ENCODE peak calls at places on chromosomes 13 and 19, in five cellular contexts. One of them, this sample, is unnamed.

GRCh38 chr19:5330307-5330720 is 10.3 kb downstream of the PTPRS start:
- DNase-seq in heart right ventricle: no peak
- DNase-seq in NCI-H345: no peak
- DNase-seq in activated naive CD8-positive, alpha-beta T cell treated with anti-CD3 and anti-CD28 coated beads for 36 hours: no peak
- DNase-seq in M059J: no peak
- DNase-seq in this sample: no peak

GRCh38 chr19:7292950-7293794 is 1.0 kb downstream of the INSR start:
- DNase-seq in heart right ventricle: peak; percentile 34
- DNase-seq in NCI-H345: peak; percentile 8
- DNase-seq in activated naive CD8-positive, alpha-beta T cell treated with anti-CD3 and anti-CD28 coated beads for 36 hours: peak; percentile 6
- DNase-seq in M059J: no peak
- DNase-seq in this sample: no peak

GRCh38 chr19:46297700-46298476 is 1.0 kb downstream of the HIF3A start:
- DNase-seq in heart right ventricle: peak; percentile 85
- DNase-seq in NCI-H345: peak; percentile 15
- DNase-seq in activated naive CD8-positive, alpha-beta T cell treated with anti-CD3 and anti-CD28 coated beads for 36 hours: no peak
- DNase-seq in M059J: no peak
- DNase-seq in this sample: no peak

GRCh38 chr13:39918837-39919236 is 263.4 kb downstream of the COG6 start:
- DNase-seq in heart right ventricle: no peak
- DNase-seq in NCI-H345: no peak
- DNase-seq in activated naive CD8-positive, alpha-beta T cell treated with anti-CD3 and anti-CD28 coated beads for 36 hours: no peak
- DNase-seq in M059J: no peak
- DNase-seq in this sample: no peak

GRCh38 chr19:913080-913748 is at the start of gene R3HDM4:
- DNase-seq in heart right ventricle: peak; percentile 82
- DNase-seq in NCI-H345: peak; percentile 71
- DNase-seq in activated naive CD8-positive, alpha-beta T cell treated with anti-CD3 and anti-CD28 coated beads for 36 hours: peak; percentile 88
- DNase-seq in M059J: peak; percentile 55
- DNase-seq in this sample: peak; percentile 20

GRCh38 chr13:52353116-52353718 is 52.8 kb downstream of the THSD1 start:
- DNase-seq in heart right ventricle: no peak
- DNase-seq in NCI-H345: no peak
- DNase-seq in activated naive CD8-positive, alpha-beta T cell treated with anti-CD3 and anti-CD28 coated beads for 36 hours: no peak
- DNase-seq in M059J: peak; percentile 41
- DNase-seq in this sample: no peak

GRCh38 chr19:17103177-17103576 is 27.6 kb downstream of the MYO9B start:
- DNase-seq in heart right ventricle: no peak
- DNase-seq in NCI-H345: no peak
- DNase-seq in activated naive CD8-positive, alpha-beta T cell treated with anti-CD3 and anti-CD28 coated beads for 36 hours: no peak
- DNase-seq in M059J: peak; percentile 46
- DNase-seq in this sample: no peak

GRCh38 chr13:75312884-75313520 is 169.0 kb downstream of the TBC1D4 start:
- DNase-seq in heart right ventricle: no peak
- DNase-seq in NCI-H345: no peak
- DNase-seq in activated naive CD8-positive, alpha-beta T cell treated with anti-CD3 and anti-CD28 coated beads for 36 hours: peak; percentile 64
- DNase-seq in M059J: peak; percentile 3
- DNase-seq in this sample: no peak

GRCh38 chr13:47294691-47295090 is 397.8 kb upstream of the HTR2A start:
- DNase-seq in heart right ventricle: no peak
- DNase-seq in NCI-H345: no peak
- DNase-seq in activated naive CD8-positive, alpha-beta T cell treated with anti-CD3 and anti-CD28 coated beads for 36 hours: no peak
- DNase-seq in M059J: no peak
- DNase-seq in this sample: no peak

GRCh38 chr13:45700971-45701900 is 884 bp upstream of the CBY2 start:
- DNase-seq in heart right ventricle: no peak
- DNase-seq in NCI-H345: no peak
- DNase-seq in activated naive CD8-positive, alpha-beta T cell treated with anti-CD3 and anti-CD28 coated beads for 36 hours: no peak
- DNase-seq in M059J: no peak
- DNase-seq in this sample: no peak

GRCh38 chr19:10861118-10861651 is 10.2 kb upstream of the CARM1 start:
- DNase-seq in heart right ventricle: no peak
- DNase-seq in NCI-H345: no peak
- DNase-seq in activated naive CD8-positive, alpha-beta T cell treated with anti-CD3 and anti-CD28 coated beads for 36 hours: no peak
- DNase-seq in M059J: peak; percentile 52
- DNase-seq in this sample: no peak

GRCh38 chr19:46115396-46116109 is 8.9 kb downstream of the IGFL3 start:
- DNase-seq in heart right ventricle: no peak
- DNase-seq in NCI-H345: no peak
- DNase-seq in activated naive CD8-positive, alpha-beta T cell treated with anti-CD3 and anti-CD28 coated beads for 36 hours: peak; percentile 76
- DNase-seq in M059J: peak; percentile 88
- DNase-seq in this sample: no peak

GRCh38 chr19:31529121-31529520 is 179.9 kb upstream of the TSHZ3 start:
- DNase-seq in heart right ventricle: no peak
- DNase-seq in NCI-H345: no peak
- DNase-seq in activated naive CD8-positive, alpha-beta T cell treated with anti-CD3 and anti-CD28 coated beads for 36 hours: no peak
- DNase-seq in M059J: peak; percentile 7
- DNase-seq in this sample: no peak

GRCh38 chr19:2494084-2494446 is 18.1 kb downstream of the GADD45B start:
- DNase-seq in heart right ventricle: no peak
- DNase-seq in NCI-H345: no peak
- DNase-seq in activated naive CD8-positive, alpha-beta T cell treated with anti-CD3 and anti-CD28 coated beads for 36 hours: no peak
- DNase-seq in M059J: peak; percentile 56
- DNase-seq in this sample: no peak

GRCh38 chr19:49988433-49988832 is 27.5 kb upstream of the SIGLEC11 start:
- DNase-seq in heart right ventricle: no peak
- DNase-seq in NCI-H345: no peak
- DNase-seq in activated naive CD8-positive, alpha-beta T cell treated with anti-CD3 and anti-CD28 coated beads for 36 hours: no peak
- DNase-seq in M059J: peak; percentile 83
- DNase-seq in this sample: no peak

GRCh38 chr13:25180795-25181537 is 8.9 kb upstream of the AMER2 start:
- DNase-seq in heart right ventricle: no peak
- DNase-seq in NCI-H345: no peak
- DNase-seq in activated naive CD8-positive, alpha-beta T cell treated with anti-CD3 and anti-CD28 coated beads for 36 hours: no peak
- DNase-seq in M059J: no peak
- DNase-seq in this sample: no peak

GRCh38 chr19:17347361-17347760 is 10.0 kb downstream of the GTPBP3 start:
- DNase-seq in heart right ventricle: no peak
- DNase-seq in NCI-H345: no peak
- DNase-seq in activated naive CD8-positive, alpha-beta T cell treated with anti-CD3 and anti-CD28 coated beads for 36 hours: no peak
- DNase-seq in M059J: peak; percentile 59
- DNase-seq in this sample: no peak

GRCh38 chr19:4297901-4298771 is 4.1 kb downstream of the TMIGD2 start:
- DNase-seq in heart right ventricle: no peak
- DNase-seq in NCI-H345: no peak
- DNase-seq in activated naive CD8-positive, alpha-beta T cell treated with anti-CD3 and anti-CD28 coated beads for 36 hours: peak; percentile 36
- DNase-seq in M059J: peak; percentile 30
- DNase-seq in this sample: no peak

GRCh38 chr19:19304186-19304975 is 15.9 kb downstream of the SUGP1 start:
- DNase-seq in heart right ventricle: peak; percentile 63
- DNase-seq in NCI-H345: no peak
- DNase-seq in activated naive CD8-positive, alpha-beta T cell treated with anti-CD3 and anti-CD28 coated beads for 36 hours: no peak
- DNase-seq in M059J: no peak
- DNase-seq in this sample: no peak

GRCh38 chr13:50425772-50426171 is 410.5 kb downstream of the KCNRG start:
- DNase-seq in heart right ventricle: no peak
- DNase-seq in NCI-H345: no peak
- DNase-seq in activated naive CD8-positive, alpha-beta T cell treated with anti-CD3 and anti-CD28 coated beads for 36 hours: no peak
- DNase-seq in M059J: no peak
- DNase-seq in this sample: no peak

GRCh38 chr19:1098177-1099051 is 3.2 kb upstream of the POLR2E start:
- DNase-seq in heart right ventricle: no peak
- DNase-seq in NCI-H345: no peak
- DNase-seq in activated naive CD8-positive, alpha-beta T cell treated with anti-CD3 and anti-CD28 coated beads for 36 hours: no peak
- DNase-seq in M059J: peak; percentile 38
- DNase-seq in this sample: no peak

GRCh38 chr19:30968841-30969399 is 380.3 kb downstream of the TSHZ3 start:
- DNase-seq in heart right ventricle: no peak
- DNase-seq in NCI-H345: no peak
- DNase-seq in activated naive CD8-positive, alpha-beta T cell treated with anti-CD3 and anti-CD28 coated beads for 36 hours: no peak
- DNase-seq in M059J: no peak
- DNase-seq in this sample: no peak

GRCh38 chr19:12647490-12648071 is 19.0 kb downstream of the MAN2B1 start:
- DNase-seq in heart right ventricle: no peak
- DNase-seq in NCI-H345: no peak
- DNase-seq in activated naive CD8-positive, alpha-beta T cell treated with anti-CD3 and anti-CD28 coated beads for 36 hours: peak; percentile 57
- DNase-seq in M059J: no peak
- DNase-seq in this sample: no peak

GRCh38 chr19:39362682-39363657 is 20.7 kb downstream of the SAMD4B start:
- DNase-seq in heart right ventricle: no peak
- DNase-seq in NCI-H345: no peak
- DNase-seq in activated naive CD8-positive, alpha-beta T cell treated with anti-CD3 and anti-CD28 coated beads for 36 hours: no peak
- DNase-seq in M059J: peak; percentile 76
- DNase-seq in this sample: no peak

GRCh38 chr13:24649685-24650038 is 30.5 kb upstream of the ATP12A start:
- DNase-seq in heart right ventricle: no peak
- DNase-seq in NCI-H345: no peak
- DNase-seq in activated naive CD8-positive, alpha-beta T cell treated with anti-CD3 and anti-CD28 coated beads for 36 hours: no peak
- DNase-seq in M059J: no peak
- DNase-seq in this sample: no peak

GRCh38 chr13:100517706-100518105 is 70.9 kb downstream of the GGACT start:
- DNase-seq in heart right ventricle: no peak
- DNase-seq in NCI-H345: no peak
- DNase-seq in activated naive CD8-positive, alpha-beta T cell treated with anti-CD3 and anti-CD28 coated beads for 36 hours: no peak
- DNase-seq in M059J: no peak
- DNase-seq in this sample: no peak

GRCh38 chr19:18155095-18156087 is 2.4 kb downstream of the PIK3R2 start:
- DNase-seq in heart right ventricle: no peak
- DNase-seq in NCI-H345: no peak
- DNase-seq in activated naive CD8-positive, alpha-beta T cell treated with anti-CD3 and anti-CD28 coated beads for 36 hours: no peak
- DNase-seq in M059J: no peak
- DNase-seq in this sample: no peak

GRCh38 chr13:38803566-38803965 is 116.7 kb downstream of the FREM2 start:
- DNase-seq in heart right ventricle: no peak
- DNase-seq in NCI-H345: peak; percentile 27
- DNase-seq in activated naive CD8-positive, alpha-beta T cell treated with anti-CD3 and anti-CD28 coated beads for 36 hours: no peak
- DNase-seq in M059J: no peak
- DNase-seq in this sample: no peak

GRCh38 chr13:107271226-107271625 is 703.3 kb upstream of the ARGLU1 start:
- DNase-seq in heart right ventricle: peak; percentile 8
- DNase-seq in NCI-H345: peak; percentile 29
- DNase-seq in activated naive CD8-positive, alpha-beta T cell treated with anti-CD3 and anti-CD28 coated beads for 36 hours: no peak
- DNase-seq in M059J: peak; percentile 2
- DNase-seq in this sample: no peak

GRCh38 chr13:24159921-24160324 is 597 bp upstream of the SPATA13 start:
- DNase-seq in heart right ventricle: no peak
- DNase-seq in NCI-H345: no peak
- DNase-seq in activated naive CD8-positive, alpha-beta T cell treated with anti-CD3 and anti-CD28 coated beads for 36 hours: no peak
- DNase-seq in M059J: peak; percentile 65
- DNase-seq in this sample: no peak

GRCh38 chr13:90352763-90353162 is 994.7 kb upstream of the MIR17HG start:
- DNase-seq in heart right ventricle: no peak
- DNase-seq in NCI-H345: no peak
- DNase-seq in activated naive CD8-positive, alpha-beta T cell treated with anti-CD3 and anti-CD28 coated beads for 36 hours: no peak
- DNase-seq in M059J: no peak
- DNase-seq in this sample: no peak

This sample was measured in GOT3.